ENCODE peak calls at places on chromosomes 12 and 14, in nine cellular contexts. V is kidney tubule cell; T is BJ; A is GM04503; O is H4; Q is NCI-H1436; N is NCI-H774; B is T follicular helper cell; K is activated effector memory CD4-positive, alpha-beta T cell treated with Interleukin-2 at 50 U/mL for 16 hours. C is an unnamed sample.

GRCh38 chr14:96002511-96002884 is 36.7 kb upstream of the C14orf132 start:
- DNase-seq in T (no peak), B (no peak), N (no peak), A (no peak), O (no peak), K (no peak), Q (no peak), V (no peak), C (no peak)

GRCh38 chr14:69574266-69574953 is at the start of gene CCDC177:
- DNase-seq in T (no peak), K (peak; percentile 62), B (peak; percentile 52), Q (peak; percentile 65), O (peak; percentile 34), A (no peak), V (peak; percentile 56), N (peak; percentile 7), C (peak; percentile 89)

GRCh38 chr12:131076277-131076676 is 122.6 kb downstream of the ADGRD1 start:
- DNase-seq in A (no peak), V (no peak), Q (no peak), N (no peak), O (no peak), K (no peak), T (no peak), B (no peak), C (no peak)

GRCh38 chr12:119069029-119069731 is 87.8 kb downstream of the SRRM4 start:
- DNase-seq in N (peak; percentile 53), V (no peak), O (no peak), Q (no peak), A (no peak), K (no peak), B (no peak), T (no peak), C (no peak)

GRCh38 chr12:130714591-130715149 is 1.4 kb downstream of the RIMBP2 start:
- DNase-seq in Q (no peak), K (no peak), T (no peak), A (no peak), N (no peak), O (no peak), B (no peak), V (no peak), C (no peak)

GRCh38 chr12:70549340-70550179 is 87.7 kb downstream of the PTPRB start:
- DNase-seq in Q (no peak), T (no peak), B (no peak), V (no peak), K (no peak), O (no peak), A (no peak), N (no peak), C (no peak)

GRCh38 chr14:39431416-39432178 is 636 bp downstream of the FBXO33 start:
- DNase-seq in T (no peak), O (no peak), A (no peak), B (peak; percentile 25), K (peak; percentile 43), V (peak; percentile 62), N (no peak), Q (no peak), C (peak; percentile 35)

GRCh38 chr12:29547151-29547561 is 49.7 kb upstream of the OVCH1 start:
- DNase-seq in O (peak; percentile 43), T (peak; percentile 93), Q (no peak), N (no peak), K (no peak), A (peak; percentile 44), V (no peak), B (no peak), C (no peak)

GRCh38 chr14:104822821-104823615 is 22.1 kb downstream of the ZBTB42 start:
- DNase-seq in T (no peak), N (no peak), K (no peak), B (no peak), V (no peak), A (no peak), O (no peak), Q (no peak), C (no peak)

GRCh38 chr14:33922125-33922524 is 28.7 kb downstream of the EGLN3 start:
- DNase-seq in V (no peak), O (no peak), T (no peak), Q (no peak), N (no peak), K (no peak), B (no peak), A (no peak), C (no peak)

GRCh38 chr12:125140239-125140917 is 75.1 kb downstream of the AACS start:
- DNase-seq in V (no peak), A (no peak), B (no peak), Q (no peak), K (no peak), N (no peak), O (no peak), T (no peak), C (no peak)

GRCh38 chr12:78198896-78199295 is 368.2 kb downstream of the NAV3 start:
- DNase-seq in O (no peak), V (no peak), Q (no peak), K (no peak), N (no peak), B (no peak), T (no peak), A (no peak), C (no peak)

GRCh38 chr12:12290206-12290605 is 23.4 kb upstream of the LRP6 start:
- DNase-seq in K (no peak), V (no peak), N (no peak), Q (no peak), B (no peak), O (no peak), T (no peak), A (no peak), C (no peak)

GRCh38 chr12:53948650-53949593 is 5.8 kb upstream of the HOXC12 start:
- DNase-seq in B (no peak), T (no peak), K (no peak), Q (no peak), V (no peak), A (no peak), O (no peak), N (no peak), C (no peak)

GRCh38 chr12:98379106-98379505 is 136.3 kb upstream of the TMPO start:
- DNase-seq in T (no peak), N (no peak), A (no peak), Q (no peak), B (no peak), O (no peak), V (no peak), K (no peak), C (no peak)

GRCh38 chr12:108609535-108610335 is 11.9 kb upstream of the TMEM119 start:
- DNase-seq in Q (no peak), O (peak; percentile 69), V (no peak), T (peak; percentile 91), A (peak; percentile 64), N (no peak), B (no peak), K (no peak), C (no peak)

GRCh38 chr14:23881292-23881691 is 72.3 kb upstream of the DHRS4 start:
- DNase-seq in O (no peak), T (no peak), N (no peak), K (no peak), A (peak; percentile 49), Q (no peak), B (no peak), V (peak; percentile 68), C (no peak)

GRCh38 chr12:57093412-57094193 is 4.7 kb downstream of the NAB2 start:
- DNase-seq in Q (no peak), O (peak; percentile 22), T (no peak), N (no peak), B (peak; percentile 47), K (no peak), V (peak; percentile 50), A (no peak), C (peak; percentile 88)

GRCh38 chr12:65612440-65612839 is 211.8 kb upstream of the HMGA2 start:
- DNase-seq in B (no peak), O (no peak), T (no peak), K (no peak), N (no peak), A (no peak), Q (no peak), V (no peak), C (no peak)

GRCh38 chr14:101083564-101084435 is 180.3 kb upstream of the RTL1 start:
- DNase-seq in V (no peak), K (no peak), O (no peak), B (no peak), N (no peak), A (no peak), Q (no peak), T (no peak), C (no peak)

GRCh38 chr12:84911331-84912190 is 1.0 kb downstream of the SLC6A15 start:
- DNase-seq in K (no peak), A (no peak), O (peak; percentile 88), N (peak; percentile 82), V (peak; percentile 54), B (no peak), T (no peak), Q (peak; percentile 46), C (peak; percentile 15)

GRCh38 chr14:97120204-97121120 is 323.3 kb downstream of the VRK1 start:
- DNase-seq in O (no peak), K (peak; percentile 37), N (no peak), V (peak; percentile 67), T (no peak), A (no peak), B (no peak), Q (no peak), C (no peak)

C was measured in GM20000.